ENCODE peak calls at places on chromosomes 3 and 15, in five cellular contexts. One of them, this sample, is unnamed.

GRCh38 chr3:67082533-67083024 is 84.5 kb downstream of the KBTBD8 start:
- DNase-seq in T-helper 2 cell: no peak
- DNase-seq in tibial artery: no peak
- DNase-seq in heart right ventricle: no peak
- DNase-seq in GM03348: no peak
- DNase-seq in this sample: no peak

GRCh38 chr15:59296181-59296617 is 76.5 kb downstream of the MYO1E start:
- DNase-seq in T-helper 2 cell: no peak
- DNase-seq in tibial artery: no peak
- DNase-seq in heart right ventricle: no peak
- DNase-seq in GM03348: peak
- DNase-seq in this sample: peak

GRCh38 chr3:48119495-48120193 is 68.6 kb downstream of the CDC25A start:
- DNase-seq in T-helper 2 cell: no peak
- DNase-seq in tibial artery: peak
- DNase-seq in heart right ventricle: peak
- DNase-seq in GM03348: peak
- DNase-seq in this sample: peak

GRCh38 chr15:100918034-100918689 is 995 bp upstream of the LRRK1 start:
- DNase-seq in T-helper 2 cell: peak
- DNase-seq in tibial artery: peak
- DNase-seq in heart right ventricle: peak
- DNase-seq in GM03348: peak
- DNase-seq in this sample: peak

GRCh38 chr3:52710512-52710911 is 4.6 kb downstream of the SPCS1 start:
- DNase-seq in T-helper 2 cell: no peak
- DNase-seq in tibial artery: no peak
- DNase-seq in heart right ventricle: no peak
- DNase-seq in GM03348: no peak
- DNase-seq in this sample: no peak

GRCh38 chr3:30187366-30187765 is 419.0 kb upstream of the TGFBR2 start:
- DNase-seq in T-helper 2 cell: no peak
- DNase-seq in tibial artery: no peak
- DNase-seq in heart right ventricle: no peak
- DNase-seq in GM03348: no peak
- DNase-seq in this sample: no peak

GRCh38 chr3:53045107-53045783 is 628 bp downstream of the SFMBT1 start:
- DNase-seq in T-helper 2 cell: peak
- DNase-seq in tibial artery: peak
- DNase-seq in heart right ventricle: peak
- DNase-seq in GM03348: peak
- DNase-seq in this sample: peak

GRCh38 chr3:142896201-142896755 is 7.4 kb upstream of the PCOLCE2 start:
- DNase-seq in T-helper 2 cell: no peak
- DNase-seq in tibial artery: no peak
- DNase-seq in heart right ventricle: no peak
- DNase-seq in GM03348: peak
- DNase-seq in this sample: peak

GRCh38 chr3:15298504-15298903 is 33.9 kb downstream of the SH3BP5 start:
- DNase-seq in T-helper 2 cell: no peak
- DNase-seq in tibial artery: no peak
- DNase-seq in heart right ventricle: no peak
- DNase-seq in GM03348: no peak
- DNase-seq in this sample: no peak

GRCh38 chr3:114587973-114588372 is 294.1 kb downstream of the TIGIT start:
- DNase-seq in T-helper 2 cell: no peak
- DNase-seq in tibial artery: no peak
- DNase-seq in heart right ventricle: no peak
- DNase-seq in GM03348: no peak
- DNase-seq in this sample: no peak

GRCh38 chr15:53412542-53412941 is 346.9 kb downstream of the WDR72 start:
- DNase-seq in T-helper 2 cell: no peak
- DNase-seq in tibial artery: no peak
- DNase-seq in heart right ventricle: no peak
- DNase-seq in GM03348: no peak
- DNase-seq in this sample: no peak

GRCh38 chr3:156158656-156159295 is 38.4 kb downstream of the KCNAB1 start:
- DNase-seq in T-helper 2 cell: no peak
- DNase-seq in tibial artery: no peak
- DNase-seq in heart right ventricle: no peak
- DNase-seq in GM03348: no peak
- DNase-seq in this sample: no peak

GRCh38 chr3:172135766-172136729 is 96.7 kb downstream of the FNDC3B start:
- DNase-seq in T-helper 2 cell: no peak
- DNase-seq in tibial artery: no peak
- DNase-seq in heart right ventricle: no peak
- DNase-seq in GM03348: peak
- DNase-seq in this sample: peak

GRCh38 chr3:53643757-53644156 is 149.3 kb downstream of the CACNA1D start:
- DNase-seq in T-helper 2 cell: no peak
- DNase-seq in tibial artery: no peak
- DNase-seq in heart right ventricle: no peak
- DNase-seq in GM03348: no peak
- DNase-seq in this sample: no peak

GRCh38 chr3:194808709-194809108 is 123.0 kb downstream of the FAM43A start:
- DNase-seq in T-helper 2 cell: no peak
- DNase-seq in tibial artery: no peak
- DNase-seq in heart right ventricle: no peak
- DNase-seq in GM03348: peak
- DNase-seq in this sample: no peak

GRCh38 chr3:133262371-133262770 is 137.5 kb upstream of the BFSP2 start:
- DNase-seq in T-helper 2 cell: no peak
- DNase-seq in tibial artery: no peak
- DNase-seq in heart right ventricle: no peak
- DNase-seq in GM03348: no peak
- DNase-seq in this sample: no peak

GRCh38 chr15:69809421-69809820 is 288.3 kb downstream of the TLE3 start:
- DNase-seq in T-helper 2 cell: no peak
- DNase-seq in tibial artery: no peak
- DNase-seq in heart right ventricle: no peak
- DNase-seq in GM03348: no peak
- DNase-seq in this sample: no peak

GRCh38 chr3:138186803-138187295 is 252 bp upstream of the ARMC8 start:
- DNase-seq in T-helper 2 cell: peak
- DNase-seq in tibial artery: peak
- DNase-seq in heart right ventricle: peak
- DNase-seq in GM03348: peak
- DNase-seq in this sample: peak

GRCh38 chr3:114218006-114218405 is 19.4 kb downstream of the ZNF80 start:
- DNase-seq in T-helper 2 cell: no peak
- DNase-seq in tibial artery: no peak
- DNase-seq in heart right ventricle: no peak
- DNase-seq in GM03348: no peak
- DNase-seq in this sample: no peak

GRCh38 chr15:101272584-101272983 is 4.7 kb downstream of the SELENOS start:
- DNase-seq in T-helper 2 cell: no peak
- DNase-seq in tibial artery: no peak
- DNase-seq in heart right ventricle: no peak
- DNase-seq in GM03348: no peak
- DNase-seq in this sample: no peak

GRCh38 chr3:100563652-100564215 is 45.7 kb upstream of the ADGRG7 start:
- DNase-seq in T-helper 2 cell: no peak
- DNase-seq in tibial artery: no peak
- DNase-seq in heart right ventricle: no peak
- DNase-seq in GM03348: no peak
- DNase-seq in this sample: no peak

GRCh38 chr3:50150863-50151686 is 4.0 kb upstream of the SEMA3F start:
- DNase-seq in T-helper 2 cell: no peak
- DNase-seq in tibial artery: no peak
- DNase-seq in heart right ventricle: no peak
- DNase-seq in GM03348: no peak
- DNase-seq in this sample: no peak

GRCh38 chr3:56885879-56886647 is 84.3 kb upstream of the ARHGEF3 start:
- DNase-seq in T-helper 2 cell: no peak
- DNase-seq in tibial artery: no peak
- DNase-seq in heart right ventricle: no peak
- DNase-seq in GM03348: no peak
- DNase-seq in this sample: no peak

GRCh38 chr3:9915252-9916141 is 1.4 kb upstream of the IL17RC start:
- DNase-seq in T-helper 2 cell: no peak
- DNase-seq in tibial artery: peak
- DNase-seq in heart right ventricle: peak
- DNase-seq in GM03348: peak
- DNase-seq in this sample: peak

GRCh38 chr3:194351080-194351672 is at the start of gene CPN2:
- DNase-seq in T-helper 2 cell: no peak
- DNase-seq in tibial artery: no peak
- DNase-seq in heart right ventricle: no peak
- DNase-seq in GM03348: no peak
- DNase-seq in this sample: no peak

GRCh38 chr3:157920804-157921203 is 185.4 kb downstream of the SHOX2 start:
- DNase-seq in T-helper 2 cell: no peak
- DNase-seq in tibial artery: no peak
- DNase-seq in heart right ventricle: no peak
- DNase-seq in GM03348: no peak
- DNase-seq in this sample: peak

GRCh38 chr3:139284221-139284620 is 59.6 kb upstream of the MRPS22 start:
- DNase-seq in T-helper 2 cell: no peak
- DNase-seq in tibial artery: no peak
- DNase-seq in heart right ventricle: no peak
- DNase-seq in GM03348: peak
- DNase-seq in this sample: no peak

GRCh38 chr3:196498297-196498696 is 5.3 kb downstream of the RNF168 start:
- DNase-seq in T-helper 2 cell: no peak
- DNase-seq in tibial artery: no peak
- DNase-seq in heart right ventricle: no peak
- DNase-seq in GM03348: no peak
- DNase-seq in this sample: no peak

GRCh38 chr3:157128771-157129671 is 30.9 kb downstream of the CCNL1 start:
- DNase-seq in T-helper 2 cell: no peak
- DNase-seq in tibial artery: no peak
- DNase-seq in heart right ventricle: peak
- DNase-seq in GM03348: peak
- DNase-seq in this sample: no peak

GRCh38 chr3:29385056-29385455 is 104.2 kb downstream of the RBMS3 start:
- DNase-seq in T-helper 2 cell: no peak
- DNase-seq in tibial artery: no peak
- DNase-seq in heart right ventricle: no peak
- DNase-seq in GM03348: peak
- DNase-seq in this sample: peak

GRCh38 chr15:52010633-52011595 is 8.1 kb upstream of the MAPK6 start:
- DNase-seq in T-helper 2 cell: no peak
- DNase-seq in tibial artery: no peak
- DNase-seq in heart right ventricle: no peak
- DNase-seq in GM03348: peak
- DNase-seq in this sample: peak

GRCh38 chr3:172365028-172365567 is 83.2 kb downstream of the GHSR start:
- DNase-seq in T-helper 2 cell: no peak
- DNase-seq in tibial artery: no peak
- DNase-seq in heart right ventricle: no peak
- DNase-seq in GM03348: no peak
- DNase-seq in this sample: no peak

GRCh38 chr3:49017646-49017977 is 768 bp downstream of the DALRD3 start:
- DNase-seq in T-helper 2 cell: no peak
- DNase-seq in tibial artery: no peak
- DNase-seq in heart right ventricle: no peak
- DNase-seq in GM03348: no peak
- DNase-seq in this sample: no peak

GRCh38 chr3:120450261-120450913 is 405 bp downstream of the FSTL1 start:
- DNase-seq in T-helper 2 cell: no peak
- DNase-seq in tibial artery: peak
- DNase-seq in heart right ventricle: peak
- DNase-seq in GM03348: peak
- DNase-seq in this sample: peak

GRCh38 chr3:69200384-69201068 is 78.1 kb upstream of the LMOD3 start:
- DNase-seq in T-helper 2 cell: no peak
- DNase-seq in tibial artery: no peak
- DNase-seq in heart right ventricle: no peak
- DNase-seq in GM03348: no peak
- DNase-seq in this sample: no peak

GRCh38 chr3:11878837-11879236 is 32.2 kb upstream of the TAMM41 start:
- DNase-seq in T-helper 2 cell: no peak
- DNase-seq in tibial artery: no peak
- DNase-seq in heart right ventricle: no peak
- DNase-seq in GM03348: no peak
- DNase-seq in this sample: no peak

GRCh38 chr3:112736802-112737566 is 96.0 kb upstream of the CCDC80 start:
- DNase-seq in T-helper 2 cell: no peak
- DNase-seq in tibial artery: no peak
- DNase-seq in heart right ventricle: no peak
- DNase-seq in GM03348: no peak
- DNase-seq in this sample: no peak

This sample was measured in fibroblast of gingiva.